ENCODE peak calls at places on chromosomes 11 and 22, in four cellular contexts. O is fibroblast of mammary gland, U is kidney, Z is heart left ventricle. J is an unnamed sample.

GRCh38 chr11:4531666-4532065 is 13.3 kb upstream of the OR52M1 start:
- DNase-seq in Z (no peak), O (no peak), U (no peak), J (no peak)

GRCh38 chr11:60328460-60328859 is 1.4 kb downstream of the MS4A6E start:
- DNase-seq in U (no peak), Z (no peak), O (no peak), J (no peak)

GRCh38 chr11:93166867-93167266 is 30.9 kb downstream of the SLC36A4 start:
- DNase-seq in U (no peak), O (no peak), Z (no peak), J (no peak)

GRCh38 chr11:57406337-57406904 is 16.0 kb upstream of the PRG2 start:
- DNase-seq in O (peak), Z (peak), U (no peak), J (no peak)

GRCh38 chr22:41713004-41713403 is 13.7 kb downstream of the MEI1 start:
- DNase-seq in Z (no peak), O (no peak), U (no peak), J (no peak)

GRCh38 chr11:82092904-82093303 is 640.8 kb downstream of the FAM181B start:
- DNase-seq in Z (no peak), O (no peak), U (no peak), J (no peak)

GRCh38 chr11:2027710-2028109 is 30.1 kb upstream of the H19 start:
- DNase-seq in U (no peak), O (no peak), Z (no peak), J (no peak)

GRCh38 chr11:129298990-129299389 is 76.7 kb upstream of the BARX2 start:
- DNase-seq in O (peak), U (no peak), Z (no peak), J (no peak)

GRCh38 chr11:64917663-64917995 is 620 bp upstream of the ATG2A start:
- DNase-seq in Z (no peak), U (no peak), O (no peak), J (no peak)

GRCh38 chr11:113048820-113049555 is 87.8 kb downstream of the NCAM1 start:
- DNase-seq in Z (no peak), U (no peak), O (peak), J (no peak)

GRCh38 chr11:69954756-69955155 is 123.4 kb upstream of the ANO1 start:
- DNase-seq in O (no peak), Z (peak), U (peak), J (no peak)

GRCh38 chr11:2911088-2912037 is 17.9 kb downstream of the PHLDA2 start:
- DNase-seq in Z (no peak), U (no peak), O (no peak), J (no peak)

DNA sequence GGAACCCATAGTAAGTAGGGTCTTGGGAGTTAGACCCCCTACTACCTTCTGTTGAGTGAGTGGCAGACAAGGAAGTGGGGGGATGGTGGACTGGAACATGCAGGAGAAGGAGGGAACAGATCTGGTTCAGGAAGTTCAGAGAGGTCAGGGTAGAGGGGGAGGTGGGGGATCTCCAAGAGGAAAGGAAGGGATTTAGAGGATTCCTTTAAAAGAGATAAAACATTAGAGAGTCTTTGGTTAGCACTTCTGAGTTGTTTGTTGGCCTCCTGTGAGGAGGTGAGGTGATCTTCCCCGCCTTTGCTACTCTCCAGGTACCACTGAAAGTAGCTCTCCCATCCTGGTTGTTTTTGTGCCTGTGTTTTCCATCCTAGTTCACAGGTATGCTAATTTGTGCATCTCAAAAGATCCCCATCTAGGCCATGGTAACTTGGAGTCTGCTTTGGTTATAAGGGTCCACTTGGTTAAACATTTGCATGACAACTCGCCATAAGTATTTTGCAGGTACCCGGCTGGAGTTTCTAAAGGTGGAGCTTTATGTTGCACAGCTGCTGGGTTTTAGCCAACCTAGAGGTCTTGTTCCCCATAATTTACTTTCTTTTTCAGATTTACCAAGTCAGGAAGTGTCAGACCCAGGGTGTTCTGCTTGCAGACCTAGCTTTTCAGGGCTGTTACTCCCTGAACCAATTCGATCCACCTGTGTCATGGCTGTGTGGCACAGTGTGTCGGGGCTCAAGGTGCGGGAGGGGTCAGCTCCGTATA is 79.3 kb upstream of the SORL1 start:
- DNase-seq in O (no peak), U (no peak), Z (no peak), J (no peak)
- H3K4me3 ChIP-seq in O (no peak), U (no peak), Z (no peak), J (no peak)

GRCh38 chr22:17097062-17097461 is 12.3 kb downstream of the IL17RA start:
- DNase-seq in O (no peak), Z (no peak), U (no peak), J (no peak)

GRCh38 chr22:17096095-17096494 is 11.3 kb downstream of the IL17RA start:
- DNase-seq in Z (no peak), U (no peak), O (no peak), J (no peak)

GRCh38 chr22:17093081-17093480 is 8.3 kb downstream of the IL17RA start:
- DNase-seq in U (no peak), O (no peak), Z (no peak), J (no peak)

GRCh38 chr22:17097701-17098100 is 12.9 kb downstream of the IL17RA start:
- DNase-seq in Z (no peak), O (no peak), U (no peak), J (no peak)

DNA sequence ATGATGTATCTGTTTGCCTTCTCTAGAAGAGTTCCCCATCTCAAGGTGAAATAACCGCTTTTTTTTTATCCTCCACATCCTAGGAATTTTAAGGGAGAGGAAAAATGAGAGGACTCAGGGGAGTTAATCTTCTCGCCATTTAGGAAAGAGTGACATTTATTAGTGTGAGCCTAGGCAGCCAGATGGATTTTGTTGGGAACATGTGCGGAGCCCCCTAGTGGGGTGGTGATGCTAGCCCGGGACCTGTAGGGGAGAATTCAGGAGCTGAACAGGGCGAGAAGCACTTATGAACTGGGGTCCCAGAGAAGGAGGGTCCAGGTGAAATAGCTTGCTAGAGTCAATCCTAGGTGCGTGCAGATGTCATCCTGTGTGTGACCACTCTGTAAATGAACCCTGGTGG is 10.7 kb downstream of the IL17RA start:
- DNase-seq in O (no peak), U (no peak), Z (no peak), J (no peak)
- TF ChIP-seq CTCF in O (peak), U (no peak), Z (peak), J (peak)

DNA sequence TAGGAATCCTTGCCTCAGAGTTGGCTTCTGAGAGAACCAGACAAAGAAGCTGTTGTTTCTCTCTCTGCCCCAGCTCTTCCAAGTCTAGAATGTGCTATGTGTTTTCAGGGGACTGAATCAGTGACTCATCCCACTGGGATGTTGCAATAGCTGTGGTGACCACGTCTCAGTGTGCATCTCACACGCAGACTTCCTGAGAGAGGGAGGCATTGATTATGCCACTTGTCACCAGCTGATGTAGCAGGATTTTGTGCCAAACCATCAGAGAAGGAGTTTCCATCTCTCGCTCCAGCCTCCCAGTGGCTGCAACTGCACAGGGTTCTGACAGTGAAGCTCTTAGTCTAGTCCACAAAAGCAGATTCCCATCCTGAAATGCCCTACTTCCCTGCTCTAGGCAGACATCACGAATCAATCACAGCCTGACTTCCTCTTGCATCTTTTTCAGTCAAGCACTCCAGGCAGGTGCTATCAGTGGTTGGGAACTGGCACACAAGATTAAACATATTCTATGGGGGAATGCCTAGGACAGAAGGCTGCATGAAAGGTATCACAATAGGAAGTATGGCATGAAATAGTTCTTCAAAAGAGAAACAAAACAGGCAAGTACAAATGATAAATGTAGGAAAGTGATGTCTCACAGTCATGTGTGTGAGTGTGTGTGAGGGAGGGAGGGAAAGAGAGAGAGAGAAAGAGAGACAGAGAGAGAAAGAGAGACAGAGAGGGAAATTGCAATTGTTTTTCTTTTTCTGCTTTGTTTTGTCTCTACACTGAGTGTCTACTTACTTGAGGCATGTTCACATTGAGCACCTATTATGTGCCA is 456.0 kb downstream of the MIAT start:
- DNase-seq in Z (peak), U (no peak), O (peak), J (peak)
- H3K4me3 ChIP-seq in Z (no peak), U (no peak), O (no peak), J (no peak)

GRCh38 chr11:66126808-66127555 is 56.9 kb downstream of the PACS1 start:
- DNase-seq in Z (peak), O (peak), U (peak), J (no peak)
- TF ChIP-seq CTCF in Z (peak), O (no peak), U (no peak), J (no peak)

DNA sequence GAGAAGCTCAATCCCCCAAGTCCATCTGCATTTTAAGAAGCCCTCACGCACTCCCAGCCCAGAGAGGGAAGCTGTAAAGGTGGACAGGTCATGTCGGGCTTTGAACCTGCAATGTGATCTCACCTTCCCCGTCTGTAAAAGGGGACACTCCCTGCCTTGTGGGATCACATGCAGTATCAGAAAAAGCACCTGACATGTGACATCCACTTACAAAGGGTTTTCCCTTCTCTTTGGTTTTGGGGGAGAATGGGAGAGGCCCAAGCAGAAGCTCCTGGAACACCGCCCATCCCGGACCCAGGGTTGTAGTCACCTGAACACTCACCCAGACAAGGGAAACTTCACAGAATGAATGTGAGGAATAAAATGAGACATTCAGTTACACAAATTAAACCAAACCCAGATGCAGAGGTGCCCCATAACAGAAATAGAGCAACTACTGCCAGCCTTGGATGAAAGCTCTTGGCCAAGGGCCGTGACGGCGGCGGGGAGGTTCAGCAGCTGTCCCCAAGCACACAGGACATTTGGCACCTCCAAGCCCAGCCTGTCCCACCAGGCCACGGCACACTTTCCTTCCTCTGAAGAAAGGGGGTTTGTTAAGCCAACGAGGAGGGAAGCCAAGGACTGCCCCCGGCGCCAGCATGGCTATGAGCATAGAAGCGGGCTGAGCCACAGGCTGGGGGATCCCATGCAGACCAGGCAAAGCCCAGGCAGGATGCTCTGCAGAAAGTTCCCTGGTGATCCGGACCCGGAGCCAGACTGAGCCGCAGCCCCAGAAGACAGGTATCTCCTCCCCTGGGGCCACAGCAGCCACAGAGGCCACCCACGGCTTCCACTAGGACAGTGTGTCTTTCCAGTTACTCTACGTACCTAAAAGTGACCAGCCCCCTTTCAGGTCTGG is 3.8 kb downstream of the BID start:
- DNase-seq in O (no peak), U (no peak), Z (no peak), J (no peak)
- H3K4me3 ChIP-seq in O (no peak), U (no peak), Z (no peak), J (no peak)

GRCh38 chr11:134532921-134533421 is 120.9 kb upstream of the B3GAT1 start:
- DNase-seq in O (no peak), U (peak), Z (peak), J (no peak)
- TF ChIP-seq CTCF in O (no peak), U (no peak), Z (no peak), J (no peak)

GRCh38 chr22:31230871-31231621 is 18.9 kb downstream of the LIMK2 start:
- DNase-seq in Z (no peak), U (no peak), O (peak), J (no peak)

GRCh38 chr22:31238057-31238456 is 26.0 kb downstream of the LIMK2 start:
- DNase-seq in Z (no peak), U (no peak), O (no peak), J (no peak)

GRCh38 chr22:31230155-31230870 is 18.2 kb downstream of the LIMK2 start:
- DNase-seq in O (peak), Z (no peak), U (no peak), J (peak)

GRCh38 chr22:31233001-31233400 is 20.9 kb downstream of the LIMK2 start:
- DNase-seq in O (no peak), U (no peak), Z (no peak), J (peak)

GRCh38 chr22:31235076-31235475 is 23.0 kb downstream of the LIMK2 start:
- DNase-seq in U (no peak), O (no peak), Z (no peak), J (no peak)
- H3K4me3 ChIP-seq in U (no peak), O (no peak), Z (peak), J (no peak)